ENCODE peak calls at places on chromosomes 3 and 15, in five cellular contexts. W, O, B, Q and X are unnamed samples.

GRCh38 chr3:28958656-28959055 is 322.2 kb upstream of the RBMS3 start:
- DNase-seq in W (no peak), O (no peak), B (no peak), Q (no peak), X (no peak)

GRCh38 chr15:70504305-70504951 is 258.9 kb downstream of the UACA start:
- DNase-seq in W (no peak), O (peak; percentile 69), B (no peak), Q (peak; percentile 69), X (peak; percentile 62)

GRCh38 chr3:45064512-45065372 is 38.6 kb downstream of the CLEC3B start:
- DNase-seq in W (no peak), O (no peak), B (no peak), Q (no peak), X (peak; percentile 82)

GRCh38 chr3:172787746-172788145 is 37.2 kb downstream of the ECT2 start:
- DNase-seq in W (no peak), O (no peak), B (no peak), Q (no peak), X (no peak)

GRCh38 chr3:125585595-125586223 is 9.6 kb downstream of the OSBPL11 start:
- DNase-seq in W (peak; percentile 67), O (no peak), B (peak; percentile 68), Q (peak; percentile 49), X (peak; percentile 67)

GRCh38 chr3:129506272-129506742 is 22.1 kb upstream of the RHO start:
- DNase-seq in W (no peak), O (no peak), B (no peak), Q (no peak), X (no peak)

GRCh38 chr3:16788440-16789057 is 96.2 kb upstream of the PLCL2 start:
- DNase-seq in W (no peak), O (no peak), B (no peak), Q (no peak), X (no peak)

GRCh38 chr3:57696861-57697321 is 4.0 kb upstream of the DENND6A start:
- DNase-seq in W (no peak), O (no peak), B (no peak), Q (no peak), X (no peak)

GRCh38 chr3:122828281-122828680 is 33.4 kb downstream of the SLC49A4 start:
- DNase-seq in W (no peak), O (no peak), B (no peak), Q (no peak), X (no peak)

GRCh38 chr3:157285966-157286365 is 126.0 kb upstream of the CCNL1 start:
- DNase-seq in W (no peak), O (no peak), B (no peak), Q (no peak), X (no peak)

GRCh38 chr3:194148383-194148782 is 12.4 kb downstream of the HES1 start:
- DNase-seq in W (no peak), O (no peak), B (no peak), Q (no peak), X (no peak)

GRCh38 chr3:1848935-1849334 is 249.7 kb upstream of the CNTN4 start:
- DNase-seq in W (no peak), O (no peak), B (no peak), Q (no peak), X (no peak)

GRCh38 chr15:62059818-62060115 is 480 bp downstream of the VPS13C start:
- DNase-seq in W (peak; percentile 58), O (peak; percentile 83), B (peak; percentile 47), Q (peak; percentile 84), X (peak; percentile 83)

GRCh38 chr3:73405853-73406252 is 218.9 kb downstream of the PDZRN3 start:
- DNase-seq in W (no peak), O (no peak), B (no peak), Q (no peak), X (no peak)

GRCh38 chr3:71355862-71356261 is 227.7 kb downstream of the FOXP1 start:
- DNase-seq in W (no peak), O (no peak), B (no peak), Q (no peak), X (peak; percentile 46)

GRCh38 chr3:71304684-71305083 is 278.8 kb downstream of the FOXP1 start:
- DNase-seq in W (no peak), O (no peak), B (no peak), Q (no peak), X (peak; percentile 63)

GRCh38 chr3:14824646-14825045 is 5.9 kb downstream of the FGD5 start:
- DNase-seq in W (no peak), O (no peak), B (no peak), Q (no peak), X (no peak)

GRCh38 chr3:85360742-85361387 is 402.1 kb downstream of the CADM2 start:
- DNase-seq in W (peak; percentile 71), O (no peak), B (peak; percentile 67), Q (peak; percentile 12), X (peak; percentile 42)

GRCh38 chr15:54792526-54792925 is 404.2 kb downstream of the RSL24D1 start:
- DNase-seq in W (no peak), O (no peak), B (peak; percentile 12), Q (no peak), X (no peak)
- TF ChIP-seq CTCF in W (no peak), O (no peak), B (no peak), Q (no peak), X (no peak)

GRCh38 chr15:39459538-39459937 is 121.3 kb upstream of the THBS1 start:
- DNase-seq in W (no peak), O (no peak), B (no peak), Q (no peak), X (no peak)
- TF ChIP-seq CTCF in W (no peak), O (no peak), B (no peak), Q (no peak), X (no peak)

GRCh38 chr3:78165876-78166275 is 1126.0 kb downstream of the ROBO2 start:
- DNase-seq in W (no peak), O (no peak), B (no peak), Q (no peak), X (no peak)
- TF ChIP-seq CTCF in W (no peak), O (no peak), B (no peak), Q (no peak), X (no peak)

GRCh38 chr3:62368705-62369475 is 4.5 kb downstream of the FEZF2 start:
- DNase-seq in W (peak; percentile 70), O (no peak), B (peak; percentile 77), Q (no peak), X (no peak)
- TF ChIP-seq CTCF in W (no peak), O (no peak), B (no peak), Q (no peak), X (no peak)